ENCODE peak calls at places on chromosomes 6 and 20, in five cellular contexts. One of them, this sample, is unnamed.

GRCh38 chr6:7238900-7239589 is 74.0 kb downstream of the SSR1 start:
- DNase-seq in GM06990: peak; percentile 56
- DNase-seq in HepG2: peak; percentile 94
- DNase-seq in mucosa of descending colon: peak; percentile 98
- DNase-seq in osteoblast: no peak
- DNase-seq in this sample: peak; percentile 97

GRCh38 chr6:100454571-100455229 is 10.0 kb downstream of the SIM1 start:
- DNase-seq in HepG2: no peak
- DNase-seq in GM06990: no peak
- DNase-seq in osteoblast: peak; percentile 70
- DNase-seq in mucosa of descending colon: no peak
- DNase-seq in this sample: no peak

GRCh38 chr6:35788423-35788982 is 7.7 kb downstream of the CLPSL1 start:
- DNase-seq in GM06990: no peak
- DNase-seq in HepG2: no peak
- DNase-seq in mucosa of descending colon: no peak
- DNase-seq in osteoblast: no peak
- DNase-seq in this sample: no peak

GRCh38 chr20:43840382-43841070 is 74.1 kb upstream of the TOX2 start:
- DNase-seq in osteoblast: peak; percentile 88
- DNase-seq in mucosa of descending colon: no peak
- DNase-seq in HepG2: peak; percentile 39
- DNase-seq in GM06990: peak; percentile 61
- DNase-seq in this sample: no peak

GRCh38 chr20:3106658-3107463 is 22.3 kb upstream of the AVP start:
- DNase-seq in osteoblast: no peak
- DNase-seq in HepG2: peak; percentile 68
- DNase-seq in GM06990: no peak
- DNase-seq in mucosa of descending colon: no peak
- DNase-seq in this sample: no peak

GRCh38 chr6:160955508-160956295 is 35.9 kb upstream of the MAP3K4 start:
- DNase-seq in osteoblast: no peak
- DNase-seq in GM06990: no peak
- DNase-seq in HepG2: no peak
- DNase-seq in mucosa of descending colon: no peak
- DNase-seq in this sample: no peak

GRCh38 chr6:24444588-24444987 is 41.9 kb downstream of the MRS2 start:
- DNase-seq in HepG2: no peak
- DNase-seq in GM06990: no peak
- DNase-seq in osteoblast: no peak
- DNase-seq in mucosa of descending colon: no peak
- DNase-seq in this sample: no peak

GRCh38 chr6:142728367-142728766 is 216.6 kb downstream of the HIVEP2 start:
- DNase-seq in mucosa of descending colon: peak; percentile 56
- DNase-seq in HepG2: no peak
- DNase-seq in GM06990: no peak
- DNase-seq in osteoblast: no peak
- DNase-seq in this sample: no peak

GRCh38 chr20:53722515-53723036 is 128.9 kb upstream of the ZNF217 start:
- DNase-seq in osteoblast: peak; percentile 5
- DNase-seq in HepG2: no peak
- DNase-seq in GM06990: no peak
- DNase-seq in mucosa of descending colon: no peak
- DNase-seq in this sample: no peak

GRCh38 chr6:130760006-130760405 is 67.2 kb upstream of the SMLR1 start:
- DNase-seq in osteoblast: no peak
- DNase-seq in HepG2: peak; percentile 64
- DNase-seq in mucosa of descending colon: peak; percentile 7
- DNase-seq in GM06990: no peak
- DNase-seq in this sample: no peak

GRCh38 chr20:4366076-4366475 is 350.7 kb upstream of the RNF24 start:
- DNase-seq in GM06990: no peak
- DNase-seq in osteoblast: no peak
- DNase-seq in mucosa of descending colon: no peak
- DNase-seq in HepG2: no peak
- DNase-seq in this sample: no peak

GRCh38 chr20:31841928-31842327 is 3.5 kb downstream of the FOXS1 start:
- DNase-seq in mucosa of descending colon: no peak
- DNase-seq in GM06990: no peak
- DNase-seq in HepG2: peak; percentile 38
- DNase-seq in osteoblast: peak; percentile 94
- DNase-seq in this sample: no peak

GRCh38 chr20:64183313-64183712 is 19.1 kb downstream of the MYT1 start:
- DNase-seq in mucosa of descending colon: no peak
- DNase-seq in osteoblast: no peak
- DNase-seq in GM06990: no peak
- DNase-seq in HepG2: no peak
- DNase-seq in this sample: no peak

GRCh38 chr6:5989141-5989723 is 17.5 kb downstream of the NRN1 start:
- DNase-seq in GM06990: no peak
- DNase-seq in osteoblast: peak; percentile 80
- DNase-seq in mucosa of descending colon: no peak
- DNase-seq in HepG2: no peak
- DNase-seq in this sample: peak; percentile 66

GRCh38 chr6:109979033-109979921 is 1.2 kb downstream of the GPR6 start:
- DNase-seq in osteoblast: no peak
- DNase-seq in HepG2: no peak
- DNase-seq in mucosa of descending colon: no peak
- DNase-seq in GM06990: no peak
- DNase-seq in this sample: no peak

GRCh38 chr6:33610057-33610456 is 11.1 kb upstream of the ITPR3 start:
- DNase-seq in osteoblast: peak; percentile 71
- DNase-seq in HepG2: no peak
- DNase-seq in mucosa of descending colon: no peak
- DNase-seq in GM06990: no peak
- DNase-seq in this sample: no peak

GRCh38 chr6:158072083-158072721 is 90.5 kb downstream of the SYNJ2 start:
- DNase-seq in mucosa of descending colon: peak; percentile 83
- DNase-seq in HepG2: peak; percentile 71
- DNase-seq in osteoblast: peak; percentile 94
- DNase-seq in GM06990: no peak
- DNase-seq in this sample: peak; percentile 65

GRCh38 chr20:16490696-16491095 is 82.6 kb downstream of the KIF16B start:
- DNase-seq in mucosa of descending colon: no peak
- DNase-seq in GM06990: no peak
- DNase-seq in HepG2: no peak
- DNase-seq in osteoblast: no peak
- DNase-seq in this sample: no peak

GRCh38 chr6:138966870-138967269 is 21.2 kb downstream of the REPS1 start:
- DNase-seq in osteoblast: no peak
- DNase-seq in mucosa of descending colon: no peak
- DNase-seq in HepG2: no peak
- DNase-seq in GM06990: no peak
- DNase-seq in this sample: no peak

GRCh38 chr6:95294047-95294446 is 283.3 kb upstream of the MANEA start:
- DNase-seq in GM06990: no peak
- DNase-seq in osteoblast: no peak
- DNase-seq in mucosa of descending colon: no peak
- DNase-seq in HepG2: no peak
- DNase-seq in this sample: no peak

GRCh38 chr6:142938510-142938909 is 6.5 kb downstream of the HIVEP2 start:
- DNase-seq in mucosa of descending colon: no peak
- DNase-seq in osteoblast: no peak
- DNase-seq in GM06990: no peak
- DNase-seq in HepG2: no peak
- DNase-seq in this sample: no peak

GRCh38 chr6:13916230-13916944 is 8.4 kb upstream of the RNF182 start:
- DNase-seq in mucosa of descending colon: no peak
- DNase-seq in GM06990: no peak
- DNase-seq in osteoblast: no peak
- DNase-seq in HepG2: no peak
- DNase-seq in this sample: no peak

GRCh38 chr6:34806738-34807453 is 15.0 kb downstream of the BLTP3A start:
- DNase-seq in mucosa of descending colon: no peak
- DNase-seq in HepG2: no peak
- DNase-seq in osteoblast: peak; percentile 84
- DNase-seq in GM06990: no peak
- DNase-seq in this sample: no peak

GRCh38 chr20:34915131-34915530 is 38.7 kb downstream of the ACSS2 start:
- DNase-seq in GM06990: no peak
- DNase-seq in HepG2: no peak
- DNase-seq in osteoblast: no peak
- DNase-seq in mucosa of descending colon: peak; percentile 28
- DNase-seq in this sample: no peak

GRCh38 chr6:145756170-145756662 is 20.9 kb upstream of the EPM2A start:
- DNase-seq in HepG2: no peak
- DNase-seq in mucosa of descending colon: no peak
- DNase-seq in GM06990: no peak
- DNase-seq in osteoblast: no peak
- DNase-seq in this sample: peak; percentile 54

GRCh38 chr20:6940052-6940451 is 172.6 kb downstream of the BMP2 start:
- DNase-seq in osteoblast: no peak
- DNase-seq in mucosa of descending colon: no peak
- DNase-seq in GM06990: no peak
- DNase-seq in HepG2: peak; percentile 69
- DNase-seq in this sample: no peak

GRCh38 chr6:113651120-113651519 is 206.0 kb upstream of the MARCKS start:
- DNase-seq in GM06990: no peak
- DNase-seq in HepG2: no peak
- DNase-seq in mucosa of descending colon: peak; percentile 38
- DNase-seq in osteoblast: no peak
- DNase-seq in this sample: no peak

GRCh38 chr6:121436966-121437756 is 1.7 kb downstream of the GJA1 start:
- DNase-seq in HepG2: no peak
- DNase-seq in GM06990: peak; percentile 6
- DNase-seq in mucosa of descending colon: peak; percentile 23
- DNase-seq in osteoblast: peak; percentile 58
- DNase-seq in this sample: peak; percentile 88

GRCh38 chr6:47309326-47310130 is at the start of gene TNFRSF21:
- DNase-seq in GM06990: peak; percentile 85
- DNase-seq in mucosa of descending colon: peak; percentile 95
- DNase-seq in osteoblast: peak; percentile 97
- DNase-seq in HepG2: peak; percentile 92
- DNase-seq in this sample: peak; percentile 95

GRCh38 chr6:108565893-108566292 is 5.2 kb downstream of the FOXO3 start:
- DNase-seq in mucosa of descending colon: peak; percentile 42
- DNase-seq in GM06990: peak; percentile 47
- DNase-seq in osteoblast: no peak
- DNase-seq in HepG2: peak; percentile 81
- DNase-seq in this sample: no peak
- TF ChIP-seq CTCF in mucosa of descending colon: peak; percentile 9
- TF ChIP-seq CTCF in GM06990: peak; percentile 30
- TF ChIP-seq CTCF in osteoblast: peak; percentile 27
- TF ChIP-seq CTCF in HepG2: peak; percentile 50
- TF ChIP-seq CTCF in this sample: no peak

GRCh38 chr6:3260296-3260695 is 1.5 kb downstream of the PSMG4 start:
- DNase-seq in osteoblast: no peak
- DNase-seq in mucosa of descending colon: no peak
- DNase-seq in GM06990: no peak
- DNase-seq in HepG2: no peak
- DNase-seq in this sample: no peak
- H3K36me3 ChIP-seq in osteoblast: peaks cover 19% of the 10 kb centered on the region
- H3K36me3 ChIP-seq in mucosa of descending colon: peaks cover 4% of the 10 kb centered on the region
- H3K36me3 ChIP-seq in GM06990: peaks cover 12% of the 10 kb centered on the region
- H3K36me3 ChIP-seq in HepG2: peaks cover 25% of the 10 kb centered on the region
- H3K36me3 ChIP-seq in this sample: peaks cover 16% of the 10 kb centered on the region

DNA sequence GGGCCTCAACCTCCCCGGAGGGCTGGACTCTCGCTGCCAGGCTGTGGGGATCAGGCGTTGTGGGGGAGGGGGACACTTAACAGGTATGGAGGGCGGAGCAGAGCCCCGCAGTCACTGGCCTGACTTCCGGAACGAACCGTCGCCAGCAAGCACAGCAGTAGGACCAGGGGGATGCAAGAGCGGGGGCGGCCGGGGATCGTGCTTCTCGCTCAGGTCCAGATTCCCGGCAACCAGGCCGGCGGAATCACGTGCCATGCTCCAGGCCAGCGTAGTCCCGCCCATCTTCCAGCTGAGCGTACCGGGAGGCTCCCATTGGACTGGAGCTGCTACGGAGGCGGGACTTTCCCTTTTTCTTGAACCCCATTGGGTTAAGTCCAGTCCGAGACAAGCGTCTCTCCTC is 10.0 kb upstream of the POU5F1 start:
- DNase-seq in GM06990: peak; percentile 86
- DNase-seq in HepG2: no peak
- DNase-seq in mucosa of descending colon: no peak
- DNase-seq in osteoblast: peak; percentile 97
- DNase-seq in this sample: peak; percentile 86
- H3K4me3 ChIP-seq in GM06990: peak overlapping the region; percentile 3
- H3K4me3 ChIP-seq in HepG2: no peak overlapping the region
- H3K4me3 ChIP-seq in mucosa of descending colon: no peak overlapping the region
- H3K4me3 ChIP-seq in osteoblast: peak overlapping the region; percentile 70
- H3K4me3 ChIP-seq in this sample: peak overlapping the region; percentile 33

GRCh38 chr6:169858935-169859351 is 107.5 kb downstream of the ERMARD start:
- DNase-seq in osteoblast: peak; percentile 71
- DNase-seq in mucosa of descending colon: no peak
- DNase-seq in HepG2: no peak
- DNase-seq in GM06990: no peak
- DNase-seq in this sample: no peak
- TF ChIP-seq CTCF in osteoblast: no peak
- TF ChIP-seq CTCF in mucosa of descending colon: no peak
- TF ChIP-seq CTCF in HepG2: no peak
- TF ChIP-seq CTCF in GM06990: no peak
- TF ChIP-seq CTCF in this sample: no peak

DNA sequence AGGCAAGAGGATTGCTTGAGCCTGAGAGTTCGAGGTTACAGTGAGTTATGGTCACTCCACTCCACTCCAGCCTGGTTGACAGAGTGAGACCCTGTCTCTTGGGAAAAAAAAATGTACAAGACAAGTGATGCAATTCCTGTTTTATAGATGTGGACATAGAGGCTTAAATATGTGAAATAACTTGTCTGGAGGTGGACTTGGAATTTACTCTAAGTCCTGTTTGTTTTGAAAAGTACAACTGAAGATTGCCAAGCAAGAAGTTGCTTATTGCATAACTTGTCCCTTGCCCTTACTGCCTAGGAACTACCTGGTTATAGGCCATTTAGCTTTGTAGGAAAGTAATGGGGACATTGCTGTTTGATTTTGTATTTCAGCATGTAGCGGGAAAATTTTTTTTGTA is 26.0 kb upstream of the ADIG start:
- DNase-seq in HepG2: no peak
- DNase-seq in mucosa of descending colon: no peak
- DNase-seq in GM06990: no peak
- DNase-seq in osteoblast: no peak
- DNase-seq in this sample: no peak
- H3K36me3 ChIP-seq in HepG2: peaks cover 82% of the 10 kb centered on the region
- H3K36me3 ChIP-seq in mucosa of descending colon: peaks cover 5% of the 10 kb centered on the region
- H3K36me3 ChIP-seq in GM06990: peaks cover 9% of the 10 kb centered on the region
- H3K36me3 ChIP-seq in osteoblast: peaks cover 75% of the 10 kb centered on the region
- H3K36me3 ChIP-seq in this sample: peaks cover 99% of the 10 kb centered on the region